ENCODE peak calls at places on chromosomes 11 and 22, in four cellular contexts. Y, S, C and U are unnamed samples.
A peak's percentile ranks its signal among the peaks of the same experiment; 100 is the strongest.

GRCh38 chr11:66151273-66151672 is 81.2 kb downstream of the PACS1 start:
- DNase-seq in Y (no peak), S (no peak), C (no peak), U (no peak)

GRCh38 chr22:35620624-35621245 is 3.6 kb upstream of the MB start:
- DNase-seq in Y (no peak), S (no peak), C (peak; percentile 31), U (no peak)

GRCh38 chr11:130721736-130722135 is 194.5 kb downstream of the SNX19 start:
- DNase-seq in Y (peak; percentile 62), S (peak; percentile 70), C (peak; percentile 70), U (peak; percentile 26)

GRCh38 chr11:101096036-101096704 is 33.4 kb downstream of the PGR start:
- DNase-seq in Y (peak; percentile 42), S (no peak), C (peak; percentile 6), U (peak; percentile 76)

GRCh38 chr22:39144101-39144815 is 8.2 kb downstream of the CBX7 start:
- DNase-seq in Y (peak; percentile 17), S (peak; percentile 33), C (peak; percentile 45), U (no peak)

GRCh38 chr22:19824197-19825015 is 30.3 kb downstream of the GNB1L start:
- DNase-seq in Y (no peak), S (no peak), C (no peak), U (no peak)

GRCh38 chr11:78985654-78986053 is 411.0 kb upstream of the NARS2 start:
- DNase-seq in Y (no peak), S (no peak), C (no peak), U (no peak)

GRCh38 chr22:34669001-34669400 is 397.0 kb upstream of the ISX start:
- DNase-seq in Y (no peak), S (peak; percentile 6), C (no peak), U (no peak)

GRCh38 chr11:1014276-1014675 is 22.2 kb downstream of the MUC6 start:
- DNase-seq in Y (no peak), S (no peak), C (no peak), U (no peak)

GRCh38 chr11:1015064-1015463 is 21.5 kb downstream of the MUC6 start:
- DNase-seq in Y (no peak), S (no peak), C (no peak), U (no peak)

GRCh38 chr11:1012291-1012690 is 24.2 kb downstream of the MUC6 start:
- DNase-seq in Y (no peak), S (no peak), C (no peak), U (no peak)

GRCh38 chr11:1012740-1013627 is 23.5 kb downstream of the MUC6 start:
- DNase-seq in Y (no peak), S (no peak), C (no peak), U (no peak)

GRCh38 chr11:1013628-1013935 is 22.9 kb downstream of the MUC6 start:
- DNase-seq in Y (no peak), S (no peak), C (no peak), U (no peak)
- H3K4me3 ChIP-seq in Y (no peak overlapping the region), S (no peak overlapping the region), C (no peak overlapping the region), U (no peak overlapping the region)

DNA sequence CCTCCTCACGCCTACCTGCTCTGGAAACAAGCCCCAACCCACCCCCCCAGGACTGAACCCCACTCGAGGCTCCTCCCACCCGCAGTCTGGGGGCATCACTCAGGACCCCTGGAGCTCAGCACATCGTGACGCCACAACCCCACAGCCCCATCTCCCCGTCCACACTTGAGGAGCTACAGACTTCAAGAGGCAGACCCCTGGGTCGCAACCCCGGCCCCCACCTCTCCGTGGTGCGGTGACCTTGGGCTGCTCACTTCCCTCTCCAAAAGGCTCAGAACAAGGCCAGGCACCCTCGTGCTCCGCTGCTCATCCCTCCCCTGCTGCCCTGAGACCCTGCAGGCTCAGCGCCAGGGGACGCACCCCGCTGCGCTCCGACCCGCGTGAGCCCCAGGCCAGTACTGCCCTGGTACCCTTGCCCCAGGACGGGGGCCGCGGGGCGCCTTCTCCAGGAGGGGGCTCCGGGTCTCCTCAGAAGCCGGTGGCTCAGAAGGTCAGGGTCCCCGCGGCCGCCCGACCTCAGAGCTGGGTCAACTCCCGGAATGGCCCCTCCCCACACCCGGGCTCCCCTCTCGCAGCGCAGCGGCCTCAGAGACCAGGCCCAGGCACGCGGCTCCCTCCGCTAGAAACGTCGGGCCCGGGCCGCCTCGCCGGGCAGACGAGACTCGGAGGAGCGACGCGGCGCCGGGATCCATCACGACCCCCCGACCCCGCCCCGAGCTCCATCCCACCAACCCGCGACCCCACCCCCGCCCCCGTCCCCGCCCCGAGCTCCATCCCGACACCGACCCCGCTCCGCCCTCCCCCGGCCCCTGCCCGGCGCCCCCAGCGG is 614 bp downstream of the GATD1 start:
- DNase-seq in Y (no peak), S (no peak), C (no peak), U (no peak)
- TF ChIP-seq CTCF in Y (no peak), S (no peak), C (no peak), U (no peak)

GRCh38 chr22:21803859-21804258 is 63.6 kb downstream of the MAPK1 start:
- DNase-seq in Y (no peak), S (no peak), C (no peak), U (no peak)
- H3K4me3 ChIP-seq in Y (no peak overlapping the region), S (no peak overlapping the region), C (no peak overlapping the region), U (no peak overlapping the region)

GRCh38 chr11:74310857-74311256 is 583 bp downstream of the P4HA3 start:
- DNase-seq in Y (no peak), S (no peak), C (no peak), U (no peak)

GRCh38 chr11:74307409-74307808 is 4.0 kb downstream of the P4HA3 start:
- DNase-seq in Y (no peak), S (peak; percentile 79), C (peak; percentile 84), U (peak; percentile 27)

GRCh38 chr11:74312321-74312720 is 881 bp upstream of the P4HA3 start:
- DNase-seq in Y (peak; percentile 34), S (no peak), C (no peak), U (no peak)

GRCh38 chr11:74306440-74307175 is 4.8 kb downstream of the P4HA3 start:
- DNase-seq in Y (no peak), S (no peak), C (no peak), U (no peak)

DNA sequence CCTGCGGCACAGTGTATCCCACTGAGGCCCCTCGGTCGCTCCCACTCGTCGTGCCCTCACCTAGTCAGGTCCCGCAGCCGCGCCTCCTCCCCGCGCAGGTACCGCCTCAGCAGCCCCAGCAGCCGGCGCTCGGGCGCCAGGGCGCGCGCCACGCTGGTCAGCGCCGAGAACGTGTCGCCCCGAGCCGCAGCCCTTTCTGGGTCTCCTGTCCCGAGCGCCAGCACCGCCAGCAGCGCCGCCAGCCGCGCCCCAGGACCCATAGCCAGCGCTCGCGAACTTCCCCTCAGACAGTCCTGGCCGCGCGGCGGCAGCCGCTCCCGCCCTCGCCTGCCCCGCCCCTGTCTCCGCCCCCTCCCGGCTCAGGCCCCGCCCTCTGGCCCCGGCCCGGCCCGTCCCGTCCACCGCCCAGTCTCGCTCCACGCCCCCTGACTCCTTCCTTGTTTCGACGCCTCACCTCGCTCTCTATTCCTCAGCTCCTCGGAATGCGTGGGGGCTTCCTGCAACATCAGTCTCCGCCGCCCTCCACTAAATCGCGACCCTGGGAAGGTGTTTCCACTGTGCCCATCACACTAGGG is at the start of gene P4HA3:
- DNase-seq in Y (peak; percentile 67), S (no peak), C (peak; percentile 55), U (no peak)
- TF ChIP-seq CTCF in Y (peak; percentile 44), S (no peak), C (peak; percentile 15), U (no peak)